ENCODE peak calls at places on chromosome 2, in nine cellular contexts. S is H4; R is activated gamma-delta T cell treated with Interleukin-2 at 50 U/mL for 16 hours; I is NCI-H1930; X is NCI-H1105; O is activated CD4-positive, alpha-beta T cell treated with anti-CD3 and anti-CD28 coated beads, Interleukin-2, amount 50 U/mL, for 1 hour; E is cardiac septum; H is activated naive CD4-positive, alpha-beta T cell; J is ELR. N is an unnamed sample.

GRCh38 chr2:40754912-40755311 is 303.0 kb upstream of the SLC8A1 start:
- DNase-seq in S (no peak), R (no peak), I (no peak), X (no peak), O (no peak), E (no peak), H (no peak), J (no peak), N (no peak)

GRCh38 chr2:225041210-225041870 is 928 bp downstream of the DOCK10 start:
- DNase-seq in S (peak; percentile 14), R (peak; percentile 41), I (no peak), X (no peak), O (peak; percentile 51), E (no peak), H (no peak), J (peak; percentile 67), N (peak; percentile 59)

GRCh38 chr2:150387586-150388288 is 99.7 kb downstream of the RND3 start:
- DNase-seq in S (peak; percentile 46), R (no peak), I (no peak), X (no peak), O (no peak), E (no peak), H (no peak), J (no peak), N (no peak)

GRCh38 chr2:44801676-44802408 is 139.7 kb upstream of the SIX3 start:
- DNase-seq in S (no peak), R (no peak), I (no peak), X (no peak), O (no peak), E (no peak), H (no peak), J (no peak), N (no peak)

GRCh38 chr2:53422979-53423378 is 344.6 kb upstream of the CHAC2 start:
- DNase-seq in S (peak; percentile 32), R (no peak), I (no peak), X (no peak), O (no peak), E (no peak), H (no peak), J (peak; percentile 69), N (no peak)

GRCh38 chr2:172931256-172931894 is 144.3 kb upstream of the MAP3K20 start:
- DNase-seq in S (peak; percentile 71), R (no peak), I (no peak), X (no peak), O (no peak), E (no peak), H (no peak), J (peak; percentile 76), N (no peak)

GRCh38 chr2:239190346-239190745 is 210.5 kb downstream of the HDAC4 start:
- DNase-seq in S (no peak), R (no peak), I (no peak), X (no peak), O (no peak), E (peak; percentile 59), H (no peak), J (no peak), N (no peak)

GRCh38 chr2:162111958-162112850 is 38.2 kb upstream of the DPP4 start:
- DNase-seq in S (no peak), R (no peak), I (no peak), X (no peak), O (no peak), E (no peak), H (no peak), J (no peak), N (no peak)

GRCh38 chr2:88452151-88452851 is at the start of gene FOXI3:
- DNase-seq in S (no peak), R (no peak), I (peak; percentile 71), X (peak; percentile 34), O (no peak), E (no peak), H (no peak), J (no peak), N (no peak)

GRCh38 chr2:106138904-106139574 is 55.1 kb downstream of the UXS1 start:
- DNase-seq in S (no peak), R (no peak), I (no peak), X (no peak), O (no peak), E (no peak), H (no peak), J (no peak), N (no peak)